ENCODE peak calls at places on chromosome 22, in seven cellular contexts. Z is vagina, I is stomach, L is IMR-90, S is body of pancreas, Q is lower leg skin, A is K562. U is an unnamed sample.

GRCh38 chr22:11628651-11629511 is 3899.1 kb upstream of the OR11H1 start:
- DNase-seq in Z (peak), I (no peak), L (no peak), S (no peak), Q (no peak), A (no peak), U (no peak)

GRCh38 chr22:28822930-28823481 is 22.6 kb upstream of the XBP1 start:
- DNase-seq in Z (no peak), I (peak), L (no peak), S (peak), Q (no peak), A (no peak), U (no peak)

GRCh38 chr22:30362632-30363281 is 6.0 kb downstream of the CCDC157 start:
- DNase-seq in Z (no peak), I (no peak), L (no peak), S (no peak), Q (no peak), A (peak), U (no peak)

GRCh38 chr22:16776088-16776487 is 49.1 kb downstream of the XKR3 start:
- DNase-seq in Z (no peak), I (no peak), L (no peak), S (no peak), Q (no peak), A (no peak), U (no peak)

GRCh38 chr22:30196141-30196866 is 50.3 kb downstream of the LIF start:
- DNase-seq in Z (no peak), I (peak), L (peak), S (peak), Q (peak), A (peak), U (peak)

GRCh38 chr22:26901228-26901816 is 243.9 kb downstream of the MIAT start:
- DNase-seq in Z (no peak), I (no peak), L (no peak), S (no peak), Q (no peak), A (no peak), U (no peak)

GRCh38 chr22:26406118-26406517 is 22.9 kb upstream of the ASPHD2 start:
- DNase-seq in Z (no peak), I (no peak), L (peak), S (no peak), Q (no peak), A (peak), U (no peak)

GRCh38 chr22:23035557-23036277 is 34.6 kb upstream of the GNAZ start:
- DNase-seq in Z (no peak), I (no peak), L (no peak), S (no peak), Q (no peak), A (no peak), U (no peak)

GRCh38 chr22:35684270-35684700 is 33.4 kb upstream of the APOL5 start:
- DNase-seq in Z (no peak), I (no peak), L (peak), S (peak), Q (no peak), A (peak), U (peak)

GRCh38 chr22:44409691-44410316 is 88.2 kb downstream of the RTL6 start:
- DNase-seq in Z (no peak), I (no peak), L (no peak), S (no peak), Q (no peak), A (no peak), U (no peak)

DNA sequence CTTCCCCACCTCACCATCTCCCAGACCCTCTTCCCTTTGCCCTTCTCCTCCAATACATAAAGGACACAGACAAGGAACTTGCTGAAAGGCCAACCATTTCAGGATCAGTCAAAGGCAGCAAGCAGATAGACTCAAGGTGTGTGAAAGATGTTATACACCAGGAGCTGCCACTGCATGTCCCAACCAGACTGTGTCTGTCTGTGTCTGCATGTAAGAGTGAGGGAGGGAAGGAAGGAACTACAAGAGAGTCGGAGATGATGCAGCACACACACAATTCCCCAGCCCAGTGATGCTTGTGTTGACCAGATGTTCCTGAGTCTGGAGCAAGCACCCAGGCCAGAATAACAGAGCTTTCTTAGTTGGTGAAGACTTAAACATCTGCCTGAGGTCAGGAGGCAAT is 58.2 kb downstream of the TIMP3 start:
- DNase-seq in Z (no peak), I (no peak), L (no peak), S (no peak), Q (no peak), A (no peak), U (no peak)
- H3K4me3 ChIP-seq in Z (no peak), I (no peak), L (no peak), S (no peak), Q (no peak), A (no peak), U (no peak)

GRCh38 chr22:50083462-50084081 is 1.7 kb downstream of the MLC1 start:
- DNase-seq in Z (no peak), I (no peak), L (no peak), S (no peak), Q (peak), A (no peak), U (no peak)

GRCh38 chr22:50084085-50084484 is 1.1 kb downstream of the MLC1 start:
- DNase-seq in Z (no peak), I (no peak), L (no peak), S (no peak), Q (no peak), A (no peak), U (no peak)

GRCh38 chr22:50086526-50086925 is 1.3 kb upstream of the MLC1 start:
- DNase-seq in Z (no peak), I (no peak), L (peak), S (no peak), Q (no peak), A (no peak), U (no peak)

GRCh38 chr22:50084570-50084969 is 656 bp downstream of the MLC1 start:
- DNase-seq in Z (no peak), I (no peak), L (no peak), S (no peak), Q (no peak), A (no peak), U (no peak)

GRCh38 chr22:50085211-50085999 is at the start of gene MLC1:
- DNase-seq in Z (no peak), I (no peak), L (peak), S (no peak), Q (no peak), A (peak), U (no peak)
- TF ChIP-seq POLR2A in Z (peak), I (no peak), L (no peak), S (no peak), Q (no peak), A (no peak), U (no peak)

DNA sequence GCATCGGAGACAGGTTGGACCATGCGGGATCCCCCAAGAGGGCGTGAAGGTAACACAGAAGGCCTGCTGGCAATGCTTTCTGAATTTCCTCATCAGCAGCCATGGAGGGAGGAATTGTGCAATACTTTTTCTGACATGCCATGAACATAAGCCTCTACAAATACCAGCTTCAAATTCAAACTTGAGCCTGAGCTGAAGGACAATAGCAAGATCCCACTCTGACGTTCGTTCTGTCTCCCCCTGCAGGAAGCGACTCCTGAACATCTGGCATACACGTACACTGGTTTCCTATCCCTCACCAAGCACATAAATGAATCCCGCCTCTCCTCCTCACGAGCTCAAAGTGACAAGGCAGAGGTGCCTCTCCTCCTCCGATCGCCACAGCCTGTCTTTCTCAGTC is 312.2 kb downstream of the BRD1 start:
- DNase-seq in Z (no peak), I (no peak), L (no peak), S (no peak), Q (no peak), A (no peak), U (no peak)
- TF ChIP-seq CTCF in Z (no peak), I (no peak), L (no peak), S (no peak), Q (no peak), A (no peak), U (no peak)

GRCh38 chr22:45418056-45418769 is 4.7 kb downstream of the RIBC2 start:
- DNase-seq in Z (no peak), I (no peak), L (no peak), S (no peak), Q (no peak), A (no peak), U (no peak)

GRCh38 chr22:45418770-45419138 is 5.3 kb downstream of the RIBC2 start:
- DNase-seq in Z (no peak), I (no peak), L (no peak), S (no peak), Q (peak), A (no peak), U (no peak)

GRCh38 chr22:45413368-45414211 is at the start of the genes RIBC2 and SMC1B:
- DNase-seq in Z (no peak), I (peak), L (peak), S (peak), Q (peak), A (no peak), U (peak)

GRCh38 chr22:45407793-45408192 is 5.6 kb downstream of the SMC1B start:
- DNase-seq in Z (no peak), I (no peak), L (no peak), S (no peak), Q (no peak), A (no peak), U (no peak)

DNA sequence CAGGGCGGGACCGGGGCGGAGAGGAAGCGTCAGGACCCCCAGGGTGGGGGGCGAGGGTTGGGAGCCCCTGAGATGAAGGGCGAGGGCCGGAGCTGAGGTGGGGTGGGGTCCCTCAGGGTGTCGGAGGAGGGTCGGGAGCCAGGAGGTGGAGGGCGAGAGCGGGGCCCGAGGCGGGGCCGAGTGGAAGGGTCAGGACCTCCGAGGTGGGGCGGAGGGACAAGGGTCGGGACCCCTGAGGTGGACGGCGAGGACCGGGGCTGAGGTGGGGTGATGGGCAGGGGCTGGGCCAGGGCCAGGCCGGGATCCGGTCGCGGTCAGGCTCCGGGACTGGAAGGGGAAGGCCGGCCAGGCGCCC is 409 bp downstream of the SMC1B start:
- DNase-seq in Z (no peak), I (no peak), L (no peak), S (no peak), Q (no peak), A (no peak), U (no peak)
- H3K4me3 ChIP-seq in Z (peak), I (peak), L (no peak), S (no peak), Q (no peak), A (no peak), U (no peak)

DNA sequence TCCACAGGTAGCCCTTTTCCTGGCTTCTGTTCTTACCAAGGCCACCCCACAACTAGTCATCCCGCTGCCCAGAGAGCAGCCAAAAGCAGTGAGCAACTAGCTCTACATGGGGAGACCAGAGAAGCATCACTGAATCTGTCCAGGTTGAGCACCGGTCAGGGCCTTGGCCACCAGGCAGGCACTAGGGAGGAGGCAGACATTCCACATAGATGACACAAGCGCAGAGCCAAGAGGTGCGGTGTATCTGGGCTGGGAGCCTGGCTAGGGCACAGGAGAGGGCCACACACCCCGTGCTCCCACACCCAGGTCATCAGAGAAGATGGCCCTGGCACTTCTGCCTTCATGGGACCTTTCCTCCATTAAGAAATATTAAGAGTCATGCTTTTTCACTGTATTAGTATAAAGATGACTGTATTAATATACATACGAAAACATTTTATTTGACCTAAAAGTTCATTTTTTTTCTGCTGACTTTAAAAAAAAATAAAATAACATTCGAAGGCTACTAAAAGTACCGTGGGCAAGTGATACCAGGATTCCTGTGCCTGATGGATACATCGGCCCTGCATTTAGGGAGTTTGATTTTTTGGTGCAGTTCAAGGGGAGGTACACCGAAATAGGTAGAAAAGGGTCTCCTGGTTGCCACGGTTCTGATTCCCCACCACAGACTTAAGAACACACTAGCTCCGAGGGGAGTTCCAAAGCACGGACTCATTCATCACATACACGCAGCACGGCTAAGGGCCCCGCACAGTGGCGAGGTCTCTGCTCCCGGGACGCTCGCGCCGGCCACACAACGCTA is 1.2 kb downstream of the DGCR2 start:
- DNase-seq in Z (no peak), I (peak), L (peak), S (peak), Q (no peak), A (peak), U (no peak)
- TF ChIP-seq POLR2A in Z (no peak), I (no peak), L (no peak), S (peak), Q (no peak), A (no peak), U (no peak)

GRCh38 chr22:31497148-31497938 is 1.0 kb downstream of the SFI1 start:
- DNase-seq in Z (no peak), I (no peak), L (no peak), S (no peak), Q (no peak), A (no peak), U (no peak)

GRCh38 chr22:31504282-31504681 is 7.9 kb downstream of the SFI1 start:
- DNase-seq in Z (no peak), I (no peak), L (peak), S (no peak), Q (no peak), A (no peak), U (no peak)

GRCh38 chr22:31496007-31496734 is at the start of gene SFI1:
- DNase-seq in Z (no peak), I (peak), L (peak), S (peak), Q (peak), A (peak), U (peak)

GRCh38 chr22:31496735-31497146 is 405 bp downstream of the SFI1 start:
- DNase-seq in Z (no peak), I (no peak), L (no peak), S (no peak), Q (no peak), A (peak), U (peak)

DNA sequence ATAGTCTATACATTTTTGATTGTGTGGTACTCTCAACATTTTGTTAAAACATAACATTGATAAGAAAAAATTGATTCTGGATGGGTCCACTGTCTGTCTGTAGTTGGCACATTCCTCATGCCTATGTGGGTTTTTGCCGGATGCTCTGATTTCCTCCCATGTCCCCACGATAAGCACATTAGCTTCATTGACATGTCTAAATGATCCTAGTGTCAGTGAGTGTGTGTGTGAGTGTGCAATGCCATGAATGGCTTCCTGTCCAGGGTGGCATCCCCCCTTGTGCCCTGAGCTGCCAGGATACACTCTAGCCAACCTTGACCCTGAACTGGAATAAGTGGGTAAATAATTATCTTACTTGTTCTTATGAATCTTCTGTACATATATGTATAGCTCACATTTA is 5.4 kb downstream of the SFI1 start:
- DNase-seq in Z (no peak), I (no peak), L (no peak), S (no peak), Q (no peak), A (no peak), U (no peak)
- TF ChIP-seq CTCF in Z (no peak), I (no peak), L (no peak), S (no peak), Q (no peak), A (no peak), U (no peak)

GRCh38 chr22:21079493-21079892 is 33.7 kb downstream of the LRRC74B start:
- DNase-seq in Z (no peak), I (no peak), L (no peak), S (no peak), Q (no peak), A (no peak), U (no peak)
- H3K4me3 ChIP-seq in Z (no peak), I (no peak), L (no peak), S (no peak), Q (no peak), A (no peak), U (no peak)

GRCh38 chr22:38739300-38740055 is 16.3 kb downstream of the SUN2 start:
- DNase-seq in Z (no peak), I (no peak), L (no peak), S (no peak), Q (no peak), A (no peak), U (peak)
- TF ChIP-seq POLR2A in Z (no peak), I (no peak), L (no peak), S (no peak), Q (no peak), A (no peak), U (no peak)